ENCODE peak calls at places on chromosome X, in four cellular contexts. One of them, this sample, is unnamed.

GRCh38 chrX:64571011-64571410 is 175.8 kb upstream of the MTMR8 start:
- ATAC-seq in Panc1: no peak
- ATAC-seq in pancreas: no peak
- ATAC-seq in right lobe of liver: no peak
- ATAC-seq in this sample: no peak

GRCh38 chrX:65488496-65488895 is 46.1 kb downstream of the LAS1L start:
- ATAC-seq in pancreas: no peak
- ATAC-seq in Panc1: no peak
- ATAC-seq in right lobe of liver: no peak
- ATAC-seq in this sample: no peak

GRCh38 chrX:149877636-149878035 is 3.3 kb upstream of the MAGEA8 start:
- ATAC-seq in right lobe of liver: no peak
- ATAC-seq in Panc1: no peak
- ATAC-seq in pancreas: no peak
- ATAC-seq in this sample: no peak

GRCh38 chrX:22603060-22603459 is 330.3 kb downstream of the CBLL2 start:
- ATAC-seq in right lobe of liver: no peak
- ATAC-seq in pancreas: peak
- ATAC-seq in Panc1: no peak
- ATAC-seq in this sample: no peak

GRCh38 chrX:42746606-42747005 is 31.4 kb downstream of the PPP1R2C start:
- ATAC-seq in pancreas: peak
- ATAC-seq in right lobe of liver: no peak
- ATAC-seq in Panc1: no peak
- ATAC-seq in this sample: no peak

GRCh38 chrX:19746919-19747671 is 140.3 kb downstream of the SH3KBP1 start:
- ATAC-seq in pancreas: no peak
- ATAC-seq in Panc1: no peak
- ATAC-seq in right lobe of liver: peak
- ATAC-seq in this sample: no peak

GRCh38 chrX:110003167-110004156 is 548 bp downstream of the TMEM164 start:
- ATAC-seq in right lobe of liver: no peak
- ATAC-seq in pancreas: peak
- ATAC-seq in Panc1: no peak
- ATAC-seq in this sample: no peak

GRCh38 chrX:34884693-34885277 is 57.8 kb upstream of the FAM47B start:
- ATAC-seq in pancreas: peak
- ATAC-seq in Panc1: no peak
- ATAC-seq in right lobe of liver: peak
- ATAC-seq in this sample: peak

GRCh38 chrX:129522184-129523059 is 868 bp downstream of the SMARCA1 start:
- ATAC-seq in pancreas: peak
- ATAC-seq in right lobe of liver: peak
- ATAC-seq in Panc1: peak
- ATAC-seq in this sample: peak

GRCh38 chrX:37746268-37746931 is 33.5 kb upstream of the CYBB start:
- ATAC-seq in Panc1: no peak
- ATAC-seq in right lobe of liver: peak
- ATAC-seq in pancreas: peak
- ATAC-seq in this sample: no peak

GRCh38 chrX:113962338-113962737 is 621.5 kb upstream of the HTR2C start:
- ATAC-seq in Panc1: no peak
- ATAC-seq in pancreas: no peak
- ATAC-seq in right lobe of liver: no peak
- ATAC-seq in this sample: no peak

GRCh38 chrX:154724999-154725756 is 25.7 kb downstream of the GAB3 start:
- ATAC-seq in Panc1: no peak
- ATAC-seq in right lobe of liver: no peak
- ATAC-seq in pancreas: peak
- ATAC-seq in this sample: no peak

GRCh38 chrX:22664826-22665225 is 334.9 kb upstream of the DDX53 start:
- ATAC-seq in pancreas: no peak
- ATAC-seq in Panc1: no peak
- ATAC-seq in right lobe of liver: no peak
- ATAC-seq in this sample: no peak

GRCh38 chrX:78103656-78104446 is at the start of gene PGK1:
- ATAC-seq in pancreas: peak
- ATAC-seq in right lobe of liver: peak
- ATAC-seq in Panc1: peak
- ATAC-seq in this sample: peak

GRCh38 chrX:147191361-147191760 is 376.8 kb upstream of the CXorf51A start:
- ATAC-seq in pancreas: no peak
- ATAC-seq in right lobe of liver: no peak
- ATAC-seq in Panc1: no peak
- ATAC-seq in this sample: no peak

GRCh38 chrX:148664171-148664570 is 163.8 kb downstream of the AFF2 start:
- ATAC-seq in right lobe of liver: no peak
- ATAC-seq in Panc1: no peak
- ATAC-seq in pancreas: no peak
- ATAC-seq in this sample: no peak

GRCh38 chrX:150306002-150306401 is 57.1 kb upstream of the MAMLD1 start:
- ATAC-seq in pancreas: peak
- ATAC-seq in Panc1: no peak
- ATAC-seq in right lobe of liver: peak
- ATAC-seq in this sample: no peak

GRCh38 chrX:124194209-124194608 is 138.3 kb upstream of the TEX13D start:
- ATAC-seq in Panc1: no peak
- ATAC-seq in pancreas: peak
- ATAC-seq in right lobe of liver: no peak
- ATAC-seq in this sample: peak

GRCh38 chrX:24145340-24146186 is 4.0 kb upstream of the ZFX start:
- ATAC-seq in right lobe of liver: no peak
- ATAC-seq in Panc1: peak
- ATAC-seq in pancreas: peak
- ATAC-seq in this sample: no peak
- TF ChIP-seq CTCF in right lobe of liver: no peak
- TF ChIP-seq CTCF in Panc1: no peak
- TF ChIP-seq CTCF in pancreas: no peak
- TF ChIP-seq CTCF in this sample: no peak

GRCh38 chrX:115549008-115549407 is 12.0 kb upstream of the PLS3 start:
- ATAC-seq in Panc1: no peak
- ATAC-seq in pancreas: no peak
- ATAC-seq in right lobe of liver: no peak
- ATAC-seq in this sample: no peak

GRCh38 chrX:115553171-115553570 is 7.8 kb upstream of the PLS3 start:
- ATAC-seq in right lobe of liver: no peak
- ATAC-seq in Panc1: no peak
- ATAC-seq in pancreas: no peak
- ATAC-seq in this sample: no peak

GRCh38 chrX:115547448-115547847 is 13.5 kb upstream of the PLS3 start:
- ATAC-seq in Panc1: no peak
- ATAC-seq in pancreas: no peak
- ATAC-seq in right lobe of liver: no peak
- ATAC-seq in this sample: no peak
- TF ChIP-seq CTCF in Panc1: peak
- TF ChIP-seq CTCF in pancreas: no peak
- TF ChIP-seq CTCF in right lobe of liver: peak
- TF ChIP-seq CTCF in this sample: no peak

DNA sequence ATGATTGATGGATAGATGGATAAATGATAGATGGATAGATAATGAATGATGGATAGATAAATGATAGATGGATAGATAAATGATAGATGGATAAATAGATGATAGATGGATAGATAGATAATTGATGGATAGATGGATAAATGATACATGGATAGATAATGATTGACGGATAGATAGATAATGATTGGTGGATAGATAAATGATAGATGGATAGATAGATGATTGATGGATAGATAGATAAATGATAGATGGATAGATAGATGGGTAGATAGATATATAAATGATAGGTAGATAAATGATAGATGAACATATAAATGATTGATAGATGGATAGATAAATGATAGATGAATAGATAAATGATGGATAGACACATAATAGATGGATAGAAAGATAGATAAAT is 49.5 kb upstream of the SHOX start:
- ATAC-seq in pancreas: no peak
- ATAC-seq in Panc1: no peak
- ATAC-seq in right lobe of liver: no peak
- ATAC-seq in this sample: no peak
- TF ChIP-seq CTCF in pancreas: no peak
- TF ChIP-seq CTCF in Panc1: no peak
- TF ChIP-seq CTCF in right lobe of liver: no peak
- TF ChIP-seq CTCF in this sample: no peak

GRCh38 chrX:85851418-85851817 is 195.9 kb downstream of the CHM start:
- ATAC-seq in pancreas: peak
- ATAC-seq in right lobe of liver: peak
- ATAC-seq in Panc1: no peak
- ATAC-seq in this sample: no peak
- TF ChIP-seq CTCF in pancreas: no peak
- TF ChIP-seq CTCF in right lobe of liver: peak
- TF ChIP-seq CTCF in Panc1: peak
- TF ChIP-seq CTCF in this sample: no peak

GRCh38 chrX:50726296-50726695 is 87.7 kb downstream of the SHROOM4 start:
- ATAC-seq in pancreas: no peak
- ATAC-seq in Panc1: no peak
- ATAC-seq in right lobe of liver: no peak
- ATAC-seq in this sample: no peak
- TF ChIP-seq CTCF in pancreas: no peak
- TF ChIP-seq CTCF in Panc1: no peak
- TF ChIP-seq CTCF in right lobe of liver: no peak
- TF ChIP-seq CTCF in this sample: no peak

DNA sequence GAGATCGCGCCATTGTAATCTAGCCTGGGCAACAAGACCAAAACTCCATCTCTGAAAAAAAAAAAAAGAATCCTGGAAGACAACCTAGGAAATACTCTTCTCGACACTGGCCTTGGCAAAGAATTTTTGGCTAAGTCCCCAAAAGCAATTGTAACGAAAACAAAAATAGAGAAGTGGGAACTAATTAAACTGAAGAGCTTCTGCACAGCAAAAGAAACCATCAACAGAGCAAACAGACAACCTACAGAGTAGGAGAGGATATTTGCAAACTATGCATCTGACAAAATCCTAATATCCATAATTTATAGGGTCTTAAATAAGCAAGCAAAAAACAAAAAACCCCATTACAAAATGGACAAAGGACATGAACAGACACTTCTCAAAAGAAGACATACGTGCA is 76.5 kb upstream of the DUSP21 start:
- ATAC-seq in right lobe of liver: no peak
- ATAC-seq in Panc1: no peak
- ATAC-seq in pancreas: no peak
- ATAC-seq in this sample: no peak
- TF ChIP-seq CTCF in right lobe of liver: no peak
- TF ChIP-seq CTCF in Panc1: no peak
- TF ChIP-seq CTCF in pancreas: no peak
- TF ChIP-seq CTCF in this sample: no peak

This sample was measured in gastroesophageal sphincter.